ENCODE peak calls at places on chromosome 15, in eight cellular contexts. J is AG04449, Y is HFFc6, K is thoracic aorta, O is cardiac fibroblast, B is tibial artery, W is OCI-LY7, T is brain microvascular endothelial cell. G is an unnamed sample.
A peak's percentile ranks its signal among the peaks of the same experiment; 100 is the strongest.

GRCh38 chr15:39171944-39172368 is 408.9 kb upstream of the THBS1 start:
- DNase-seq in J (peak; percentile 90), Y (peak; percentile 96), K (no peak), O (peak; percentile 99), B (peak; percentile 39), W (no peak), T (peak; percentile 96), G (peak; percentile 97)

GRCh38 chr15:55289011-55289572 is 521 bp downstream of the RAB27A start:
- DNase-seq in J (no peak), Y (no peak), K (no peak), O (peak; percentile 62), B (peak; percentile 48), W (peak; percentile 24), T (no peak), G (peak; percentile 73)

GRCh38 chr15:92323480-92323879 is 70.2 kb upstream of the ST8SIA2 start:
- DNase-seq in J (no peak), Y (no peak), K (no peak), O (no peak), B (no peak), W (no peak), T (no peak), G (no peak)

GRCh38 chr15:31489801-31490646 is 163.4 kb downstream of the KLF13 start:
- DNase-seq in J (no peak), Y (peak; percentile 59), K (no peak), O (peak; percentile 74), B (no peak), W (peak; percentile 82), T (peak; percentile 37), G (peak; percentile 72)

GRCh38 chr15:45307230-45307924 is 55.3 kb downstream of the SLC28A2 start:
- DNase-seq in J (peak; percentile 17), Y (peak; percentile 82), K (no peak), O (peak; percentile 56), B (no peak), W (peak; percentile 33), T (peak; percentile 11), G (peak; percentile 37)

GRCh38 chr15:72168131-72168825 is 29.3 kb downstream of the GRAMD2A start:
- DNase-seq in J (no peak), Y (no peak), K (no peak), O (peak; percentile 8), B (no peak), W (no peak), T (peak; percentile 60), G (peak; percentile 54)

GRCh38 chr15:91104111-91104510 is 4.1 kb downstream of the SV2B start:
- DNase-seq in J (no peak), Y (no peak), K (no peak), O (no peak), B (peak; percentile 22), W (no peak), T (no peak), G (no peak)

GRCh38 chr15:96344120-96344705 is 13.7 kb downstream of the NR2F2 start:
- DNase-seq in J (no peak), Y (no peak), K (no peak), O (peak; percentile 55), B (no peak), W (no peak), T (peak; percentile 18), G (no peak)

GRCh38 chr15:101105059-101105851 is 146.6 kb downstream of the CHSY1 start:
- DNase-seq in J (no peak), Y (no peak), K (no peak), O (no peak), B (no peak), W (no peak), T (no peak), G (no peak)

GRCh38 chr15:48766196-48766595 is 44.7 kb downstream of the CEP152 start:
- DNase-seq in J (no peak), Y (no peak), K (no peak), O (peak; percentile 39), B (no peak), W (no peak), T (no peak), G (peak; percentile 56)

GRCh38 chr15:62306851-62307504 is 141.9 kb upstream of the C2CD4B start:
- DNase-seq in J (peak; percentile 16), Y (peak; percentile 75), K (no peak), O (peak; percentile 89), B (peak; percentile 42), W (peak; percentile 52), T (peak; percentile 66), G (peak; percentile 75)
- TF ChIP-seq CTCF in J (peak; percentile 40), Y (peak; percentile 87), K (peak; percentile 68), O (peak; percentile 65), B (peak; percentile 70), W (peak; percentile 85), T (peak; percentile 73), G (peak; percentile 79)

GRCh38 chr15:50685976-50686467 is 575 bp downstream of the TRPM7 start:
- DNase-seq in J (no peak), Y (peak; percentile 7), K (no peak), O (peak; percentile 50), B (peak; percentile 57), W (peak; percentile 66), T (peak; percentile 25), G (peak; percentile 54)
- TF ChIP-seq CTCF in J (peak; percentile 3), Y (no peak), K (no peak), O (no peak), B (no peak), W (no peak), T (peak; percentile 21), G (no peak)

GRCh38 chr15:84588053-84588874 is 12.5 kb upstream of the ZSCAN2 start:
- DNase-seq in J (no peak), Y (peak; percentile 60), K (peak; percentile 55), O (peak; percentile 78), B (peak; percentile 84), W (peak; percentile 88), T (peak; percentile 45), G (peak; percentile 87)
- TF ChIP-seq CTCF in J (peak; percentile 82), Y (peak; percentile 94), K (peak; percentile 97), O (peak; percentile 73), B (peak; percentile 62), W (peak; percentile 79), T (peak; percentile 79), G (peak; percentile 95)

GRCh38 chr15:29124581-29125381 is 144.8 kb downstream of the NSMCE3 start:
- DNase-seq in J (peak; percentile 17), Y (no peak), K (no peak), O (peak; percentile 22), B (no peak), W (no peak), T (peak; percentile 31), G (no peak)
- TF ChIP-seq CTCF in J (peak; percentile 33), Y (peak; percentile 45), K (no peak), O (no peak), B (no peak), W (no peak), T (peak; percentile 60), G (no peak)